ENCODE peak calls at places on chromosomes 2 and 18, in six cellular contexts. V is ACHN, T is astrocyte of the spinal cord, H is lung microvascular endothelial cell, J is testis, P is osteocyte. Y is an unnamed sample.
A peak's percentile ranks its signal among the peaks of the same experiment; 100 is the strongest.

GRCh38 chr2:206203331-206203730 is 43.6 kb downstream of the EEF1B2 start:
- DNase-seq in V (no peak), T (no peak), H (no peak), J (no peak), P (no peak), Y (no peak)

GRCh38 chr2:30359644-30360167 is 87.3 kb upstream of the LCLAT1 start:
- DNase-seq in V (no peak), T (peak; percentile 14), H (no peak), J (peak; percentile 83), P (no peak), Y (no peak)

GRCh38 chr2:147351789-147352188 is 493.0 kb upstream of the ACVR2A start:
- DNase-seq in V (no peak), T (no peak), H (no peak), J (no peak), P (no peak), Y (no peak)

GRCh38 chr2:239326831-239327535 is 73.8 kb downstream of the HDAC4 start:
- DNase-seq in V (peak; percentile 79), T (peak; percentile 66), H (no peak), J (no peak), P (peak; percentile 73), Y (peak; percentile 91)

GRCh38 chr18:40431071-40431998 is 1523.7 kb upstream of the PIK3C3 start:
- DNase-seq in V (no peak), T (no peak), H (no peak), J (no peak), P (no peak), Y (no peak)

GRCh38 chr2:85933753-85934594 is 45.2 kb upstream of the ST3GAL5 start:
- DNase-seq in V (peak; percentile 65), T (peak; percentile 71), H (peak; percentile 32), J (no peak), P (no peak), Y (no peak)

GRCh38 chr2:28004086-28004485 is 113.6 kb downstream of the BABAM2 start:
- DNase-seq in V (peak; percentile 65), T (peak; percentile 94), H (no peak), J (no peak), P (no peak), Y (peak; percentile 45)

GRCh38 chr2:201858781-201859180 is 52.4 kb downstream of the CDK15 start:
- DNase-seq in V (no peak), T (peak; percentile 86), H (no peak), J (no peak), P (no peak), Y (peak; percentile 31)

GRCh38 chr2:25314514-25315315 is 27.0 kb downstream of the DNMT3A start:
- DNase-seq in V (no peak), T (no peak), H (peak; percentile 73), J (peak; percentile 68), P (no peak), Y (peak; percentile 41)

GRCh38 chr2:146997488-146997887 is 847.3 kb upstream of the ACVR2A start:
- DNase-seq in V (no peak), T (no peak), H (no peak), J (no peak), P (no peak), Y (no peak)

GRCh38 chr2:144151877-144152276 is 368.0 kb downstream of the ZEB2 start:
- DNase-seq in V (no peak), T (no peak), H (no peak), J (no peak), P (no peak), Y (no peak)

GRCh38 chr2:197042613-197043248 is 116.2 kb upstream of the PGAP1 start:
- DNase-seq in V (no peak), T (no peak), H (no peak), J (no peak), P (no peak), Y (no peak)

GRCh38 chr2:38233231-38233983 is 143.7 kb downstream of the ATL2 start:
- DNase-seq in V (no peak), T (peak; percentile 72), H (no peak), J (no peak), P (no peak), Y (no peak)

GRCh38 chr2:37635359-37636208 is 35.9 kb downstream of the CDC42EP3 start:
- DNase-seq in V (no peak), T (peak; percentile 73), H (peak; percentile 35), J (no peak), P (no peak), Y (peak; percentile 99)

GRCh38 chr2:223068036-223068435 is 16.0 kb downstream of the KCNE4 start:
- DNase-seq in V (no peak), T (no peak), H (no peak), J (no peak), P (no peak), Y (no peak)

GRCh38 chr2:237120956-237121720 is 35.4 kb downstream of the COPS8 start:
- DNase-seq in V (no peak), T (no peak), H (no peak), J (no peak), P (no peak), Y (no peak)

GRCh38 chr2:20593072-20594034 is 57.5 kb downstream of the HS1BP3 start:
- DNase-seq in V (peak; percentile 94), T (peak; percentile 91), H (peak; percentile 83), J (peak; percentile 73), P (no peak), Y (peak; percentile 76)

GRCh38 chr2:190596998-190597397 is 51.9 kb upstream of the NAB1 start:
- DNase-seq in V (no peak), T (no peak), H (no peak), J (no peak), P (no peak), Y (no peak)

GRCh38 chr2:218645126-218645525 is 14.3 kb downstream of the ZNF142 start:
- DNase-seq in V (peak; percentile 96), T (peak; percentile 59), H (no peak), J (no peak), P (no peak), Y (no peak)

GRCh38 chr2:16791496-16791895 is 125.9 kb upstream of the CYRIA start:
- DNase-seq in V (no peak), T (no peak), H (no peak), J (no peak), P (no peak), Y (no peak)

GRCh38 chr2:158047156-158047611 is 54.5 kb upstream of the UPP2 start:
- DNase-seq in V (no peak), T (peak; percentile 24), H (peak; percentile 7), J (no peak), P (no peak), Y (no peak)

GRCh38 chr18:34650121-34650545 is 60.0 kb upstream of the DTNA start:
- DNase-seq in V (no peak), T (peak; percentile 66), H (no peak), J (no peak), P (no peak), Y (peak; percentile 59)

GRCh38 chr18:56748698-56749268 is 97.6 kb downstream of the WDR7 start:
- DNase-seq in V (peak; percentile 49), T (peak; percentile 51), H (peak; percentile 65), J (no peak), P (no peak), Y (peak; percentile 25)

GRCh38 chr2:114252713-114253112 is 189.7 kb upstream of the DPP10 start:
- DNase-seq in V (no peak), T (no peak), H (no peak), J (no peak), P (no peak), Y (no peak)

GRCh38 chr2:21028021-21028947 is 15.6 kb downstream of the APOB start:
- DNase-seq in V (no peak), T (no peak), H (no peak), J (no peak), P (no peak), Y (no peak)

GRCh38 chr2:196830701-196831100 is 21.5 kb upstream of the C2orf66 start:
- DNase-seq in V (no peak), T (no peak), H (no peak), J (no peak), P (no peak), Y (no peak)

GRCh38 chr2:118013221-118013723 is 598 bp downstream of the CCDC93 start:
- DNase-seq in V (peak; percentile 49), T (no peak), H (peak; percentile 20), J (peak; percentile 55), P (peak; percentile 85), Y (peak; percentile 4)

GRCh38 chr2:130303142-130303541 is 39.6 kb upstream of the IMP4 start:
- DNase-seq in V (no peak), T (no peak), H (no peak), J (no peak), P (no peak), Y (no peak)